ENCODE peak calls at places on chromosomes 4 and X, in seven cellular contexts. One of them, this sample, is unnamed.

GRCh38 chr4:60039908-60040307 is 1160.2 kb upstream of the ADGRL3 start:
- DNase-seq in esophagus squamous epithelium: no peak
- DNase-seq in left lung: no peak
- DNase-seq in cardiac muscle cell: no peak
- DNase-seq in fibroblast of lung: no peak
- DNase-seq in upper lobe of left lung: no peak
- DNase-seq in left ventricle myocardium inferior: no peak
- DNase-seq in this sample: no peak

GRCh38 chr4:150310159-150310895 is 232.1 kb downstream of the DCLK2 start:
- DNase-seq in esophagus squamous epithelium: no peak
- DNase-seq in left lung: no peak
- DNase-seq in cardiac muscle cell: peak; percentile 51
- DNase-seq in fibroblast of lung: peak; percentile 92
- DNase-seq in upper lobe of left lung: no peak
- DNase-seq in left ventricle myocardium inferior: no peak
- DNase-seq in this sample: no peak

GRCh38 chrX:10010686-10011085 is 43.5 kb downstream of the CLDN34 start:
- DNase-seq in esophagus squamous epithelium: no peak
- DNase-seq in left lung: no peak
- DNase-seq in cardiac muscle cell: no peak
- DNase-seq in fibroblast of lung: peak; percentile 69
- DNase-seq in upper lobe of left lung: no peak
- DNase-seq in left ventricle myocardium inferior: no peak
- DNase-seq in this sample: no peak

GRCh38 chr4:148787831-148788477 is 345.7 kb upstream of the NR3C2 start:
- DNase-seq in esophagus squamous epithelium: no peak
- DNase-seq in left lung: no peak
- DNase-seq in cardiac muscle cell: peak; percentile 39
- DNase-seq in fibroblast of lung: peak; percentile 70
- DNase-seq in upper lobe of left lung: no peak
- DNase-seq in left ventricle myocardium inferior: no peak
- DNase-seq in this sample: no peak

GRCh38 chr4:100805547-100805946 is 287.7 kb upstream of the EMCN start:
- DNase-seq in esophagus squamous epithelium: no peak
- DNase-seq in left lung: no peak
- DNase-seq in cardiac muscle cell: no peak
- DNase-seq in fibroblast of lung: no peak
- DNase-seq in upper lobe of left lung: no peak
- DNase-seq in left ventricle myocardium inferior: no peak
- DNase-seq in this sample: no peak

GRCh38 chrX:70970482-70970999 is 39.6 kb upstream of the SLC7A3 start:
- DNase-seq in esophagus squamous epithelium: no peak
- DNase-seq in left lung: no peak
- DNase-seq in cardiac muscle cell: peak; percentile 23
- DNase-seq in fibroblast of lung: peak; percentile 4
- DNase-seq in upper lobe of left lung: no peak
- DNase-seq in left ventricle myocardium inferior: no peak
- DNase-seq in this sample: peak; percentile 46

GRCh38 chr4:58166496-58166895 is 1056.3 kb upstream of the IGFBP7 start:
- DNase-seq in esophagus squamous epithelium: no peak
- DNase-seq in left lung: no peak
- DNase-seq in cardiac muscle cell: no peak
- DNase-seq in fibroblast of lung: no peak
- DNase-seq in upper lobe of left lung: no peak
- DNase-seq in left ventricle myocardium inferior: peak; percentile 22
- DNase-seq in this sample: no peak

GRCh38 chr4:105113800-105114199 is 32.9 kb upstream of the TET2 start:
- DNase-seq in esophagus squamous epithelium: no peak
- DNase-seq in left lung: no peak
- DNase-seq in cardiac muscle cell: no peak
- DNase-seq in fibroblast of lung: peak; percentile 60
- DNase-seq in upper lobe of left lung: no peak
- DNase-seq in left ventricle myocardium inferior: no peak
- DNase-seq in this sample: no peak

GRCh38 chr4:156146581-156146980 is 192.9 kb upstream of the CTSO start:
- DNase-seq in esophagus squamous epithelium: no peak
- DNase-seq in left lung: no peak
- DNase-seq in cardiac muscle cell: no peak
- DNase-seq in fibroblast of lung: peak; percentile 66
- DNase-seq in upper lobe of left lung: no peak
- DNase-seq in left ventricle myocardium inferior: no peak
- DNase-seq in this sample: peak; percentile 7

GRCh38 chr4:140740906-140741670 is 15.1 kb downstream of the TBC1D9 start:
- DNase-seq in esophagus squamous epithelium: no peak
- DNase-seq in left lung: no peak
- DNase-seq in cardiac muscle cell: no peak
- DNase-seq in fibroblast of lung: no peak
- DNase-seq in upper lobe of left lung: no peak
- DNase-seq in left ventricle myocardium inferior: no peak
- DNase-seq in this sample: no peak

GRCh38 chr4:173413043-173413442 is 14.1 kb upstream of the SCRG1 start:
- DNase-seq in esophagus squamous epithelium: no peak
- DNase-seq in left lung: no peak
- DNase-seq in cardiac muscle cell: no peak
- DNase-seq in fibroblast of lung: no peak
- DNase-seq in upper lobe of left lung: peak; percentile 44
- DNase-seq in left ventricle myocardium inferior: no peak
- DNase-seq in this sample: no peak

GRCh38 chr4:6200011-6200921 is at the start of gene JAKMIP1:
- DNase-seq in esophagus squamous epithelium: no peak
- DNase-seq in left lung: peak; percentile 77
- DNase-seq in cardiac muscle cell: peak; percentile 91
- DNase-seq in fibroblast of lung: peak; percentile 65
- DNase-seq in upper lobe of left lung: peak; percentile 75
- DNase-seq in left ventricle myocardium inferior: peak; percentile 64
- DNase-seq in this sample: no peak

GRCh38 chr4:154622598-154622997 is 10.1 kb upstream of the FGG start:
- DNase-seq in esophagus squamous epithelium: no peak
- DNase-seq in left lung: no peak
- DNase-seq in cardiac muscle cell: peak; percentile 67
- DNase-seq in fibroblast of lung: peak; percentile 53
- DNase-seq in upper lobe of left lung: no peak
- DNase-seq in left ventricle myocardium inferior: no peak
- DNase-seq in this sample: no peak

GRCh38 chr4:10161840-10162239 is 45.2 kb upstream of the WDR1 start:
- DNase-seq in esophagus squamous epithelium: no peak
- DNase-seq in left lung: no peak
- DNase-seq in cardiac muscle cell: no peak
- DNase-seq in fibroblast of lung: no peak
- DNase-seq in upper lobe of left lung: no peak
- DNase-seq in left ventricle myocardium inferior: no peak
- DNase-seq in this sample: no peak

GRCh38 chrX:69025802-69026301 is 139.4 kb downstream of the PJA1 start:
- DNase-seq in esophagus squamous epithelium: no peak
- DNase-seq in left lung: no peak
- DNase-seq in cardiac muscle cell: no peak
- DNase-seq in fibroblast of lung: peak; percentile 62
- DNase-seq in upper lobe of left lung: no peak
- DNase-seq in left ventricle myocardium inferior: no peak
- DNase-seq in this sample: no peak

GRCh38 chr4:91325495-91325894 is 978.3 kb upstream of the GRID2 start:
- DNase-seq in esophagus squamous epithelium: no peak
- DNase-seq in left lung: no peak
- DNase-seq in cardiac muscle cell: no peak
- DNase-seq in fibroblast of lung: peak; percentile 77
- DNase-seq in upper lobe of left lung: no peak
- DNase-seq in left ventricle myocardium inferior: no peak
- DNase-seq in this sample: peak; percentile 40

GRCh38 chrX:24395775-24396174 is 35.3 kb downstream of the SUPT20HL1 start:
- DNase-seq in esophagus squamous epithelium: no peak
- DNase-seq in left lung: no peak
- DNase-seq in cardiac muscle cell: peak; percentile 91
- DNase-seq in fibroblast of lung: peak; percentile 73
- DNase-seq in upper lobe of left lung: peak; percentile 26
- DNase-seq in left ventricle myocardium inferior: no peak
- DNase-seq in this sample: peak; percentile 78

GRCh38 chrX:36986231-36986630 is 21.9 kb upstream of the FAM47C start:
- DNase-seq in esophagus squamous epithelium: no peak
- DNase-seq in left lung: peak; percentile 44
- DNase-seq in cardiac muscle cell: no peak
- DNase-seq in fibroblast of lung: no peak
- DNase-seq in upper lobe of left lung: peak; percentile 46
- DNase-seq in left ventricle myocardium inferior: no peak
- DNase-seq in this sample: no peak

GRCh38 chr4:112897548-112897947 is 151.9 kb upstream of the ANK2 start:
- DNase-seq in esophagus squamous epithelium: no peak
- DNase-seq in left lung: no peak
- DNase-seq in cardiac muscle cell: peak; percentile 8
- DNase-seq in fibroblast of lung: no peak
- DNase-seq in upper lobe of left lung: no peak
- DNase-seq in left ventricle myocardium inferior: no peak
- DNase-seq in this sample: peak; percentile 47
- H3K4me1 ChIP-seq in esophagus squamous epithelium: no peaks in the 10 kb centered on the region
- H3K4me1 ChIP-seq in left lung: no peaks in the 10 kb centered on the region
- H3K4me1 ChIP-seq in cardiac muscle cell: peaks cover 3% of the 10 kb centered on the region
- H3K4me1 ChIP-seq in fibroblast of lung: no peaks in the 10 kb centered on the region
- H3K4me1 ChIP-seq in upper lobe of left lung: no peaks in the 10 kb centered on the region
- H3K4me1 ChIP-seq in left ventricle myocardium inferior: peaks cover 8% of the 10 kb centered on the region
- H3K4me1 ChIP-seq in this sample: peaks cover 33% of the 10 kb centered on the region

GRCh38 chr4:99099311-99099710 is 10.7 kb upstream of the ADH5 start:
- DNase-seq in esophagus squamous epithelium: no peak
- DNase-seq in left lung: no peak
- DNase-seq in cardiac muscle cell: no peak
- DNase-seq in fibroblast of lung: no peak
- DNase-seq in upper lobe of left lung: no peak
- DNase-seq in left ventricle myocardium inferior: no peak
- DNase-seq in this sample: no peak

GRCh38 chr4:99103166-99103565 is 14.6 kb upstream of the ADH5 start:
- DNase-seq in esophagus squamous epithelium: no peak
- DNase-seq in left lung: no peak
- DNase-seq in cardiac muscle cell: no peak
- DNase-seq in fibroblast of lung: no peak
- DNase-seq in upper lobe of left lung: no peak
- DNase-seq in left ventricle myocardium inferior: no peak
- DNase-seq in this sample: no peak

GRCh38 chr4:99102634-99103033 is 14.0 kb upstream of the ADH5 start:
- DNase-seq in esophagus squamous epithelium: no peak
- DNase-seq in left lung: no peak
- DNase-seq in cardiac muscle cell: no peak
- DNase-seq in fibroblast of lung: no peak
- DNase-seq in upper lobe of left lung: no peak
- DNase-seq in left ventricle myocardium inferior: no peak
- DNase-seq in this sample: no peak

GRCh38 chr4:99104153-99104552 is 15.6 kb upstream of the ADH5 start:
- DNase-seq in esophagus squamous epithelium: no peak
- DNase-seq in left lung: no peak
- DNase-seq in cardiac muscle cell: no peak
- DNase-seq in fibroblast of lung: peak; percentile 11
- DNase-seq in upper lobe of left lung: no peak
- DNase-seq in left ventricle myocardium inferior: no peak
- DNase-seq in this sample: no peak

GRCh38 chr4:99100876-99101275 is 12.3 kb upstream of the ADH5 start:
- DNase-seq in esophagus squamous epithelium: no peak
- DNase-seq in left lung: no peak
- DNase-seq in cardiac muscle cell: no peak
- DNase-seq in fibroblast of lung: peak; percentile 27
- DNase-seq in upper lobe of left lung: no peak
- DNase-seq in left ventricle myocardium inferior: no peak
- DNase-seq in this sample: no peak
- H3K4me3 ChIP-seq in esophagus squamous epithelium: no peak overlapping the region
- H3K4me3 ChIP-seq in left lung: no peak overlapping the region
- H3K4me3 ChIP-seq in cardiac muscle cell: no peak overlapping the region
- H3K4me3 ChIP-seq in fibroblast of lung: no peak overlapping the region
- H3K4me3 ChIP-seq in upper lobe of left lung: no peak overlapping the region
- H3K4me3 ChIP-seq in left ventricle myocardium inferior: no peak overlapping the region
- H3K4me3 ChIP-seq in this sample: no peak overlapping the region

GRCh38 chrX:100413231-100413630 is 3.2 kb upstream of the PCDH19 start:
- DNase-seq in esophagus squamous epithelium: no peak
- DNase-seq in left lung: no peak
- DNase-seq in cardiac muscle cell: peak; percentile 84
- DNase-seq in fibroblast of lung: peak; percentile 32
- DNase-seq in upper lobe of left lung: no peak
- DNase-seq in left ventricle myocardium inferior: no peak
- DNase-seq in this sample: peak; percentile 19

GRCh38 chrX:100409316-100410082 is 574 bp downstream of the PCDH19 start:
- DNase-seq in esophagus squamous epithelium: no peak
- DNase-seq in left lung: no peak
- DNase-seq in cardiac muscle cell: no peak
- DNase-seq in fibroblast of lung: peak; percentile 1
- DNase-seq in upper lobe of left lung: no peak
- DNase-seq in left ventricle myocardium inferior: no peak
- DNase-seq in this sample: no peak

GRCh38 chrX:100410083-100410590 is at the start of gene PCDH19:
- DNase-seq in esophagus squamous epithelium: no peak
- DNase-seq in left lung: peak; percentile 52
- DNase-seq in cardiac muscle cell: peak; percentile 89
- DNase-seq in fibroblast of lung: peak; percentile 37
- DNase-seq in upper lobe of left lung: no peak
- DNase-seq in left ventricle myocardium inferior: peak; percentile 45
- DNase-seq in this sample: peak; percentile 24

GRCh38 chrX:100411802-100412333 is 1.8 kb upstream of the PCDH19 start:
- DNase-seq in esophagus squamous epithelium: no peak
- DNase-seq in left lung: no peak
- DNase-seq in cardiac muscle cell: no peak
- DNase-seq in fibroblast of lung: no peak
- DNase-seq in upper lobe of left lung: no peak
- DNase-seq in left ventricle myocardium inferior: no peak
- DNase-seq in this sample: no peak

DNA sequence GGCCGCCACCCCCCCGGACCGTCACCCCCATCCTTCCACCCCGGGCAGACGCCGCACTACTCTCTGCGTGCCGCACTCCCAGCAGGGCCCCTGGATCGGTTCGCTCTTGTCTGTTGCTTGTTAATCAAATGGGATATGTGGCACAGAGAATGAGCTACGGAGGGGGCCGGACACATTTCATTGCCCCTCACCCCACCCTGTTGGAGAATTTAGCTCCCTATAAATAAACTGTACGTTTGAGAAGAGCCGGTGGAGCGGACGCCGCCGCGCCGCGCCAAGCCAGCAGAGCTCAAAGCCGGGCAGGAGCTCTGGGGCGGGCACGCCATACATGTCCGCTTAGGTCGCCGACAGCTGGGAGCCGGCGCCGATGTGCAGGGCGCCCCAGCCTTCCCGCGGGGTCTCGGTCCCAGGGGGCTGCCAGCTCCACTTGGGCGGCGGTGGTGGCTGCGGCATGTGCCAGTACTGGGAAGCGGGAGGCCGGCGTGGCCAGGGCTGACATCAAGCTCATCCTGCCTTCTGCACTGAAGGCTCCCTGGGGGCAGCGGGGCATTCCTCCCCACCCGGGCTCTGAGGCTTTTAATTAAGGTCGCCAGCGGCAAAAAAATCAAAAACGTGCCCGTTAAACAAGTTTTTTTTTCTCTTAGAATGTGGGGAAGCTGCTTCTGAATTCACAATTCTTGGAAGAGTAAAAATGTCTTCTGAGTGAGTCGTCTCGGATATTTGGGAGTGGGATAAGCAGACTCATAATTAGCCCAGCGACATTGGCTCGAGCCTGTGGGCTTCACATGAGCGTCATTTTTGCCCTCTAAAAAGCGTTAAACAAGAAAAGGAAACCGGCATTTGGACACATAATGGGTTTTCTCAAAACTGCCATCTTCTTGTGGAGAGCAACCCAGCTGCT is 1.1 kb upstream of the PCDH19 start:
- DNase-seq in esophagus squamous epithelium: no peak
- DNase-seq in left lung: no peak
- DNase-seq in cardiac muscle cell: peak; percentile 50
- DNase-seq in fibroblast of lung: no peak
- DNase-seq in upper lobe of left lung: no peak
- DNase-seq in left ventricle myocardium inferior: no peak
- DNase-seq in this sample: no peak
- H3K27me3 ChIP-seq in esophagus squamous epithelium: no peaks in the 10 kb centered on the region
- H3K27me3 ChIP-seq in left lung: peaks cover 72% of the 10 kb centered on the region
- H3K27me3 ChIP-seq in cardiac muscle cell: peaks cover 67% of the 10 kb centered on the region
- H3K27me3 ChIP-seq in fibroblast of lung: peaks cover 11% of the 10 kb centered on the region
- H3K27me3 ChIP-seq in upper lobe of left lung: peaks cover 7% of the 10 kb centered on the region
- H3K27me3 ChIP-seq in left ventricle myocardium inferior: peaks cover 54% of the 10 kb centered on the region
- H3K27me3 ChIP-seq in this sample: no peaks in the 10 kb centered on the region

GRCh38 chr4:1309261-1310010 is 19.7 kb downstream of the MAEA start:
- DNase-seq in esophagus squamous epithelium: peak; percentile 36
- DNase-seq in left lung: peak; percentile 93
- DNase-seq in cardiac muscle cell: peak; percentile 93
- DNase-seq in fibroblast of lung: peak; percentile 94
- DNase-seq in upper lobe of left lung: peak; percentile 94
- DNase-seq in left ventricle myocardium inferior: peak; percentile 86
- DNase-seq in this sample: peak; percentile 98
- H3K4me1 ChIP-seq in esophagus squamous epithelium: peaks cover 66% of the 10 kb centered on the region
- H3K4me1 ChIP-seq in left lung: peaks cover 54% of the 10 kb centered on the region
- H3K4me1 ChIP-seq in cardiac muscle cell: peaks cover 7% of the 10 kb centered on the region
- H3K4me1 ChIP-seq in fibroblast of lung: peaks cover 10% of the 10 kb centered on the region
- H3K4me1 ChIP-seq in upper lobe of left lung: peaks cover 22% of the 10 kb centered on the region
- H3K4me1 ChIP-seq in left ventricle myocardium inferior: peaks cover 43% of the 10 kb centered on the region
- H3K4me1 ChIP-seq in this sample: peaks cover 6% of the 10 kb centered on the region